ENCODE peak calls at places on chromosomes 2 and 18, in ten cellular contexts. One of them, this sample, is unnamed.

GRCh38 chr2:54855434-54855833 is 132.0 kb downstream of the EML6 start:
- DNase-seq in left lung: no peak
- DNase-seq in lung: no peak
- DNase-seq in GM23338: no peak
- DNase-seq in keratinocyte: no peak
- DNase-seq in tibial nerve: no peak
- DNase-seq in effector memory CD4-positive, alpha-beta T cell: no peak
- DNase-seq in psoas muscle: no peak
- DNase-seq in GM23248: peak
- DNase-seq in ovary: no peak
- DNase-seq in this sample: no peak

GRCh38 chr2:11186145-11186544 is 30.9 kb downstream of the SLC66A3 start:
- DNase-seq in psoas muscle: no peak
- DNase-seq in GM23248: no peak
- DNase-seq in left lung: no peak
- DNase-seq in GM23338: no peak
- DNase-seq in ovary: no peak
- DNase-seq in lung: no peak
- DNase-seq in tibial nerve: no peak
- DNase-seq in effector memory CD4-positive, alpha-beta T cell: no peak
- DNase-seq in keratinocyte: no peak
- DNase-seq in this sample: no peak

GRCh38 chr18:73840319-73841065 is 307.1 kb downstream of the FBXO15 start:
- DNase-seq in GM23338: no peak
- DNase-seq in ovary: no peak
- DNase-seq in left lung: no peak
- DNase-seq in keratinocyte: no peak
- DNase-seq in effector memory CD4-positive, alpha-beta T cell: no peak
- DNase-seq in GM23248: no peak
- DNase-seq in psoas muscle: no peak
- DNase-seq in lung: no peak
- DNase-seq in tibial nerve: no peak
- DNase-seq in this sample: no peak

GRCh38 chr2:163255086-163255485 is 416.5 kb upstream of the KCNH7 start:
- DNase-seq in keratinocyte: no peak
- DNase-seq in effector memory CD4-positive, alpha-beta T cell: no peak
- DNase-seq in GM23338: no peak
- DNase-seq in lung: no peak
- DNase-seq in GM23248: no peak
- DNase-seq in ovary: no peak
- DNase-seq in tibial nerve: no peak
- DNase-seq in left lung: no peak
- DNase-seq in psoas muscle: no peak
- DNase-seq in this sample: no peak

GRCh38 chr2:26848336-26849055 is 564 bp downstream of the DPYSL5 start:
- DNase-seq in lung: no peak
- DNase-seq in ovary: peak
- DNase-seq in left lung: no peak
- DNase-seq in GM23338: peak
- DNase-seq in tibial nerve: no peak
- DNase-seq in keratinocyte: no peak
- DNase-seq in GM23248: peak
- DNase-seq in effector memory CD4-positive, alpha-beta T cell: no peak
- DNase-seq in psoas muscle: peak
- DNase-seq in this sample: no peak

GRCh38 chr2:1140389-1141003 is 189.8 kb downstream of the SNTG2 start:
- DNase-seq in psoas muscle: no peak
- DNase-seq in ovary: no peak
- DNase-seq in GM23248: peak
- DNase-seq in tibial nerve: no peak
- DNase-seq in effector memory CD4-positive, alpha-beta T cell: no peak
- DNase-seq in lung: no peak
- DNase-seq in keratinocyte: no peak
- DNase-seq in GM23338: peak
- DNase-seq in left lung: no peak
- DNase-seq in this sample: no peak

GRCh38 chr2:26621469-26622199 is 19.5 kb downstream of the CIB4 start:
- DNase-seq in keratinocyte: no peak
- DNase-seq in left lung: no peak
- DNase-seq in ovary: no peak
- DNase-seq in tibial nerve: no peak
- DNase-seq in lung: no peak
- DNase-seq in GM23338: no peak
- DNase-seq in effector memory CD4-positive, alpha-beta T cell: no peak
- DNase-seq in GM23248: peak
- DNase-seq in psoas muscle: no peak
- DNase-seq in this sample: no peak

GRCh38 chr2:53087282-53087882 is 680.2 kb upstream of the CHAC2 start:
- DNase-seq in psoas muscle: no peak
- DNase-seq in keratinocyte: peak
- DNase-seq in ovary: no peak
- DNase-seq in GM23338: no peak
- DNase-seq in tibial nerve: no peak
- DNase-seq in left lung: no peak
- DNase-seq in effector memory CD4-positive, alpha-beta T cell: no peak
- DNase-seq in GM23248: peak
- DNase-seq in lung: no peak
- DNase-seq in this sample: no peak

GRCh38 chr2:101768480-101769077 is 71.1 kb downstream of the MAP4K4 start:
- DNase-seq in GM23338: no peak
- DNase-seq in GM23248: no peak
- DNase-seq in psoas muscle: no peak
- DNase-seq in tibial nerve: no peak
- DNase-seq in ovary: no peak
- DNase-seq in keratinocyte: no peak
- DNase-seq in lung: no peak
- DNase-seq in effector memory CD4-positive, alpha-beta T cell: no peak
- DNase-seq in left lung: no peak
- DNase-seq in this sample: no peak

GRCh38 chr2:184444217-184444616 is 154.1 kb upstream of the ZNF804A start:
- DNase-seq in effector memory CD4-positive, alpha-beta T cell: no peak
- DNase-seq in GM23248: no peak
- DNase-seq in lung: no peak
- DNase-seq in psoas muscle: no peak
- DNase-seq in left lung: no peak
- DNase-seq in GM23338: no peak
- DNase-seq in keratinocyte: no peak
- DNase-seq in ovary: no peak
- DNase-seq in tibial nerve: no peak
- DNase-seq in this sample: no peak

GRCh38 chr2:24493713-24494112 is 2.7 kb downstream of the NCOA1 start:
- DNase-seq in effector memory CD4-positive, alpha-beta T cell: no peak
- DNase-seq in ovary: no peak
- DNase-seq in lung: no peak
- DNase-seq in keratinocyte: no peak
- DNase-seq in psoas muscle: no peak
- DNase-seq in left lung: no peak
- DNase-seq in GM23338: no peak
- DNase-seq in tibial nerve: no peak
- DNase-seq in GM23248: peak
- DNase-seq in this sample: no peak

DNA sequence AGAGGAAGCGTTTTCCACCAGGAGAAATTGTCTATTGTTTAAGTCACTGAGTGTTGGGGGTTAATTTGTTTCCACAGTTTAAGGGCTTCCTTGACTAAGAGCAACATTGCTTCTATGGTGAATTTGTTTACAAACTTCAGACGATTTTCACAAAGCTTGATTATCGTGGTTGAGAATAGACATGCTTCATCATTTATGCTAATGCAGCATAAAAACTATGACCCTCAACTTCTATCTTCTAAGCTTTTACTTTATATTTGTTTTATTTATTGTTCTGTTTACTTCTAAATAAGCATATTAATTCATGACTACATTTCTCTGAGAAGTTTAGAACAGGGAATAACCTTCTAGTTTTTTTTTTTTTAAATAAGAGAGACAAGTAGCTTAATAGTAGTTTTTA is 483.5 kb downstream of the LRP1B start:
- DNase-seq in psoas muscle: no peak
- DNase-seq in effector memory CD4-positive, alpha-beta T cell: no peak
- DNase-seq in ovary: no peak
- DNase-seq in keratinocyte: no peak
- DNase-seq in GM23338: no peak
- DNase-seq in tibial nerve: no peak
- DNase-seq in left lung: no peak
- DNase-seq in GM23248: no peak
- DNase-seq in lung: no peak
- DNase-seq in this sample: no peak
- H3K27ac ChIP-seq in psoas muscle: no peak
- H3K27ac ChIP-seq in effector memory CD4-positive, alpha-beta T cell: no peak
- H3K27ac ChIP-seq in ovary: no peak
- H3K27ac ChIP-seq in keratinocyte: no peak
- H3K27ac ChIP-seq in GM23338: no peak
- H3K27ac ChIP-seq in tibial nerve: no peak
- H3K27ac ChIP-seq in left lung: no peak
- H3K27ac ChIP-seq in GM23248: no peak
- H3K27ac ChIP-seq in lung: no peak
- H3K27ac ChIP-seq in this sample: no peak

DNA sequence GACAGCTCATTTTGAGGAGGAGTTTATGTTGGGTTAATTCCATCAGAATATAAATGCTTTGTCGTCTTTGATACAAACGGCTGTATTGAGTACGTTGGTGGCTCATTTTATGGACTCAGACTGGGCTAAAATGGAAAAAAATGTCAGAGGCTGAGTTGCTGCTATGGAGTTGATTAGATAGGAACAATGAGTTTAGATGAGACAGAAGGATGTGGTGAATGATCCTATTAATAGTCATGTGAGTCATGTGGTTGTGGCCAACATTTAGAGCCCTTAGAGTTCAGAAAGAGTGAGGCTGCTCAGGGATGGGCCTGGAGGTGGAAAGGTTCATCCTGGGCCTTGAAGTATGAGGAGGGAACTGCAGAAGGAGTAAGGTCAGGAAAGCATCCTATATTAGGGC is 434.2 kb downstream of the MEIS1 start:
- DNase-seq in GM23248: peak
- DNase-seq in GM23338: no peak
- DNase-seq in ovary: no peak
- DNase-seq in left lung: no peak
- DNase-seq in psoas muscle: no peak
- DNase-seq in tibial nerve: no peak
- DNase-seq in keratinocyte: peak
- DNase-seq in effector memory CD4-positive, alpha-beta T cell: no peak
- DNase-seq in lung: no peak
- DNase-seq in this sample: no peak
- H3K27ac ChIP-seq in GM23248: no peak
- H3K27ac ChIP-seq in GM23338: no peak
- H3K27ac ChIP-seq in ovary: no peak
- H3K27ac ChIP-seq in left lung: no peak
- H3K27ac ChIP-seq in psoas muscle: no peak
- H3K27ac ChIP-seq in tibial nerve: no peak
- H3K27ac ChIP-seq in keratinocyte: no peak
- H3K27ac ChIP-seq in effector memory CD4-positive, alpha-beta T cell: no peak
- H3K27ac ChIP-seq in lung: no peak
- H3K27ac ChIP-seq in this sample: peak

GRCh38 chr2:231597014-231597611 is 4.4 kb downstream of the TEX44 start:
- DNase-seq in GM23338: no peak
- DNase-seq in psoas muscle: peak
- DNase-seq in left lung: no peak
- DNase-seq in tibial nerve: no peak
- DNase-seq in lung: no peak
- DNase-seq in keratinocyte: no peak
- DNase-seq in effector memory CD4-positive, alpha-beta T cell: no peak
- DNase-seq in GM23248: peak
- DNase-seq in ovary: no peak
- DNase-seq in this sample: no peak
- H3K27ac ChIP-seq in GM23338: no peak
- H3K27ac ChIP-seq in psoas muscle: peak
- H3K27ac ChIP-seq in left lung: no peak
- H3K27ac ChIP-seq in tibial nerve: peak
- H3K27ac ChIP-seq in lung: peak
- H3K27ac ChIP-seq in keratinocyte: no peak
- H3K27ac ChIP-seq in effector memory CD4-positive, alpha-beta T cell: no peak
- H3K27ac ChIP-seq in GM23248: peak
- H3K27ac ChIP-seq in ovary: no peak
- H3K27ac ChIP-seq in this sample: no peak

DNA sequence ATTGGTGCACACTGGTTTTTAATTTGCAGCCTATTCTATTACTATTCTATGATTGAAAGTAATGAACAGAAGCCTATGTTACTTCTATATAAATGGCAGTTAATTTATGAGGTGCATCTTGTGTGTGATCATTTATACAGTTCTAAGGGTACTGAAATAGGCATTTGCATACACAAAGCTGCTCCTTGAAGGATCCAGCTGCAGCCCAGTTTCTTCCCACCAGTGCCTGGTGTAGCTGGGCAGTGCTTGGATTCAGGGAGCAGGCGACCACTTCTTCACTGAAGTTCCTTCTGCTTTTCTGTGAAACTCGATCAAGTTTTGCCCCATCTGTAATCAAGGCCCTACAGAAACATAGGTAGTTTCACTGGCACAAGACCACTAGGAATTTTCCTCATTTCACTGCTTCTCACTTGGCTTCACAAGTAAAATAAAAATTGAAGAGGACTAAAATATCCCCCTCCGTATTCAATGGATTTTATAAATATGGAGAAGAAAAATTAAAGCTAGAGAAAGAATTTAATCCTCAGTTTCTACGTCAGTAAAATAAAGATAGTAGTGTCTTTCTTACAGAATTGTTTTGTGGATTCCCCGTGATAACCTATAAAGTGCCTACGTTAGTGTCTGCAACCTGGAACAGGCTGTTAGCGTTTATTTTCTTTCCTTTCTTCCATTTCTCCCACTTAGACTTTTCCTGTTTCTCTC is 1.7 kb upstream of the LPIN2 start:
- DNase-seq in GM23248: peak
- DNase-seq in ovary: no peak
- DNase-seq in left lung: no peak
- DNase-seq in tibial nerve: no peak
- DNase-seq in psoas muscle: no peak
- DNase-seq in keratinocyte: no peak
- DNase-seq in lung: no peak
- DNase-seq in effector memory CD4-positive, alpha-beta T cell: no peak
- DNase-seq in GM23338: no peak
- DNase-seq in this sample: no peak
- H3K27ac ChIP-seq in GM23248: peak
- H3K27ac ChIP-seq in ovary: peak
- H3K27ac ChIP-seq in left lung: peak
- H3K27ac ChIP-seq in tibial nerve: peak
- H3K27ac ChIP-seq in psoas muscle: peak
- H3K27ac ChIP-seq in keratinocyte: no peak
- H3K27ac ChIP-seq in lung: peak
- H3K27ac ChIP-seq in effector memory CD4-positive, alpha-beta T cell: no peak
- H3K27ac ChIP-seq in GM23338: no peak
- H3K27ac ChIP-seq in this sample: peak

DNA sequence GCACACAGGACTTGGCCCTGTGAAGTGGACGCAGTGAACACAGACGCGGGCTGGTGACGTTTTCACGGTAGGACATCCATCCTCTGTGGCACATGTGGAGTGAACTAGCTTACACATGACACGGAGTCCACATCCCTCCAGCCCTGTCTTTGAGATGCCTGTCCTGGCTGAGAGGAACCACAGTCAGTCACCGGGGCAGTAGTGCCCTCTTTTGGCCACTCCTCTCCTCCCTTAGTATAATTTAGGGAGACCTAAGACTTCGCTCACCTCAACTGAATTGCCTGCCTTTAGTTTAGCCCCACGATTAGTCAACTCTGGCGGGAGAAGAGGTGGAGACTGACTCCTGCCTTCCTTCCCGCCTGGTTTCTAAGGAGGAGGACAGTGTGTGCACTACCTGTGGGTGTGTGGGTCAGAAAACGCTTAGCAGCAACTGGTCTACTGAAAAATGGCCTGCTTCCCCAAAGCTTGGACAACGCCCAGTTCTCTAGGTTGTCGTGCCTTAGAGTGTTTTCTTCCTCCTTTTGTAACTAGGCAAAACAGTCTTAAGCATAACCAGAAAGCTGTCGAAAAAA is 70.6 kb downstream of the MBP start:
- DNase-seq in ovary: no peak
- DNase-seq in left lung: peak
- DNase-seq in effector memory CD4-positive, alpha-beta T cell: no peak
- DNase-seq in lung: no peak
- DNase-seq in psoas muscle: no peak
- DNase-seq in GM23338: peak
- DNase-seq in GM23248: no peak
- DNase-seq in keratinocyte: no peak
- DNase-seq in tibial nerve: no peak
- DNase-seq in this sample: no peak
- H3K27ac ChIP-seq in ovary: no peak
- H3K27ac ChIP-seq in left lung: peak
- H3K27ac ChIP-seq in effector memory CD4-positive, alpha-beta T cell: peak
- H3K27ac ChIP-seq in lung: no peak
- H3K27ac ChIP-seq in psoas muscle: peak
- H3K27ac ChIP-seq in GM23338: no peak
- H3K27ac ChIP-seq in GM23248: no peak
- H3K27ac ChIP-seq in keratinocyte: no peak
- H3K27ac ChIP-seq in tibial nerve: no peak
- H3K27ac ChIP-seq in this sample: peak

This sample was measured in epithelial cell of prostate.